ENCODE peak calls at places on chromosomes 12 and 14, in nine cellular contexts. One of them, this sample, is unnamed.

GRCh38 chr14:75370416-75371205 is 57.2 kb upstream of the JDP2 start:
- DNase-seq in cardiac fibroblast: no peak
- DNase-seq in esophagus muscularis mucosa: no peak
- DNase-seq in iPS DF 6.9: no peak
- DNase-seq in A673: no peak
- DNase-seq in uterus: no peak
- DNase-seq in stomach: no peak
- DNase-seq in CD4-positive, alpha-beta memory T cell: no peak
- DNase-seq in fibroblast of the aortic adventitia: no peak
- DNase-seq in this sample: no peak

GRCh38 chr12:120470150-120470817 is 736 bp upstream of the SRSF9 start:
- DNase-seq in iPS DF 6.9: no peak
- DNase-seq in cardiac fibroblast: peak
- DNase-seq in uterus: peak
- DNase-seq in esophagus muscularis mucosa: no peak
- DNase-seq in A673: peak
- DNase-seq in stomach: no peak
- DNase-seq in fibroblast of the aortic adventitia: peak
- DNase-seq in CD4-positive, alpha-beta memory T cell: no peak
- DNase-seq in this sample: peak

GRCh38 chr14:33475623-33476022 is 475.3 kb downstream of the EGLN3 start:
- DNase-seq in CD4-positive, alpha-beta memory T cell: no peak
- DNase-seq in uterus: no peak
- DNase-seq in cardiac fibroblast: peak
- DNase-seq in stomach: peak
- DNase-seq in esophagus muscularis mucosa: no peak
- DNase-seq in A673: peak
- DNase-seq in fibroblast of the aortic adventitia: peak
- DNase-seq in iPS DF 6.9: peak
- DNase-seq in this sample: no peak

GRCh38 chr12:110856517-110856916 is 9.7 kb downstream of the CCDC63 start:
- DNase-seq in stomach: no peak
- DNase-seq in fibroblast of the aortic adventitia: no peak
- DNase-seq in cardiac fibroblast: no peak
- DNase-seq in iPS DF 6.9: no peak
- DNase-seq in A673: peak
- DNase-seq in esophagus muscularis mucosa: no peak
- DNase-seq in uterus: no peak
- DNase-seq in CD4-positive, alpha-beta memory T cell: no peak
- DNase-seq in this sample: no peak

GRCh38 chr12:12606793-12607589 is 4.7 kb upstream of the CREBL2 start:
- DNase-seq in A673: no peak
- DNase-seq in stomach: no peak
- DNase-seq in esophagus muscularis mucosa: no peak
- DNase-seq in cardiac fibroblast: peak
- DNase-seq in CD4-positive, alpha-beta memory T cell: no peak
- DNase-seq in iPS DF 6.9: no peak
- DNase-seq in fibroblast of the aortic adventitia: peak
- DNase-seq in uterus: no peak
- DNase-seq in this sample: no peak

GRCh38 chr12:1913377-1914115 is 4.9 kb downstream of the CACNA2D4 start:
- DNase-seq in cardiac fibroblast: no peak
- DNase-seq in esophagus muscularis mucosa: peak
- DNase-seq in CD4-positive, alpha-beta memory T cell: no peak
- DNase-seq in fibroblast of the aortic adventitia: no peak
- DNase-seq in iPS DF 6.9: no peak
- DNase-seq in A673: no peak
- DNase-seq in stomach: peak
- DNase-seq in uterus: no peak
- DNase-seq in this sample: no peak

GRCh38 chr14:74275265-74275841 is 27.4 kb downstream of the ABCD4 start:
- DNase-seq in cardiac fibroblast: peak
- DNase-seq in uterus: no peak
- DNase-seq in fibroblast of the aortic adventitia: peak
- DNase-seq in esophagus muscularis mucosa: no peak
- DNase-seq in CD4-positive, alpha-beta memory T cell: no peak
- DNase-seq in A673: peak
- DNase-seq in iPS DF 6.9: no peak
- DNase-seq in stomach: no peak
- DNase-seq in this sample: no peak

GRCh38 chr14:94122438-94122837 is 7.0 kb downstream of the IFI27L2 start:
- DNase-seq in CD4-positive, alpha-beta memory T cell: no peak
- DNase-seq in fibroblast of the aortic adventitia: no peak
- DNase-seq in stomach: peak
- DNase-seq in iPS DF 6.9: no peak
- DNase-seq in A673: no peak
- DNase-seq in uterus: no peak
- DNase-seq in cardiac fibroblast: no peak
- DNase-seq in esophagus muscularis mucosa: no peak
- DNase-seq in this sample: no peak

GRCh38 chr14:101361044-101361443 is 200.3 kb upstream of the DIO3 start:
- DNase-seq in stomach: no peak
- DNase-seq in CD4-positive, alpha-beta memory T cell: no peak
- DNase-seq in cardiac fibroblast: no peak
- DNase-seq in esophagus muscularis mucosa: peak
- DNase-seq in uterus: peak
- DNase-seq in iPS DF 6.9: no peak
- DNase-seq in A673: no peak
- DNase-seq in fibroblast of the aortic adventitia: no peak
- DNase-seq in this sample: no peak

GRCh38 chr12:50297996-50298395 is 14.7 kb upstream of the LIMA1 start:
- DNase-seq in stomach: no peak
- DNase-seq in esophagus muscularis mucosa: peak
- DNase-seq in A673: no peak
- DNase-seq in uterus: no peak
- DNase-seq in iPS DF 6.9: no peak
- DNase-seq in cardiac fibroblast: no peak
- DNase-seq in fibroblast of the aortic adventitia: no peak
- DNase-seq in CD4-positive, alpha-beta memory T cell: no peak
- DNase-seq in this sample: no peak
- H3K4me3 ChIP-seq in stomach: no peak
- H3K4me3 ChIP-seq in esophagus muscularis mucosa: no peak
- H3K4me3 ChIP-seq in A673: no peak
- H3K4me3 ChIP-seq in uterus: no peak
- H3K4me3 ChIP-seq in iPS DF 6.9: no peak
- H3K4me3 ChIP-seq in cardiac fibroblast: no peak
- H3K4me3 ChIP-seq in fibroblast of the aortic adventitia: no peak
- H3K4me3 ChIP-seq in CD4-positive, alpha-beta memory T cell: no peak
- H3K4me3 ChIP-seq in this sample: no peak

GRCh38 chr12:27014859-27015729 is 910 bp upstream of the TM7SF3 start:
- DNase-seq in iPS DF 6.9: no peak
- DNase-seq in A673: no peak
- DNase-seq in CD4-positive, alpha-beta memory T cell: no peak
- DNase-seq in fibroblast of the aortic adventitia: no peak
- DNase-seq in esophagus muscularis mucosa: no peak
- DNase-seq in cardiac fibroblast: no peak
- DNase-seq in uterus: no peak
- DNase-seq in stomach: no peak
- DNase-seq in this sample: no peak

GRCh38 chr12:27012239-27012981 is 1.8 kb downstream of the TM7SF3 start:
- DNase-seq in uterus: no peak
- DNase-seq in CD4-positive, alpha-beta memory T cell: no peak
- DNase-seq in iPS DF 6.9: no peak
- DNase-seq in cardiac fibroblast: no peak
- DNase-seq in esophagus muscularis mucosa: peak
- DNase-seq in stomach: no peak
- DNase-seq in A673: no peak
- DNase-seq in fibroblast of the aortic adventitia: no peak
- DNase-seq in this sample: no peak

GRCh38 chr12:27013606-27014084 is 539 bp downstream of the TM7SF3 start:
- DNase-seq in cardiac fibroblast: peak
- DNase-seq in iPS DF 6.9: no peak
- DNase-seq in esophagus muscularis mucosa: no peak
- DNase-seq in A673: peak
- DNase-seq in stomach: no peak
- DNase-seq in CD4-positive, alpha-beta memory T cell: no peak
- DNase-seq in uterus: no peak
- DNase-seq in fibroblast of the aortic adventitia: peak
- DNase-seq in this sample: peak

GRCh38 chr12:27014085-27014858 is at the start of gene TM7SF3:
- DNase-seq in cardiac fibroblast: peak
- DNase-seq in fibroblast of the aortic adventitia: peak
- DNase-seq in uterus: peak
- DNase-seq in A673: peak
- DNase-seq in stomach: peak
- DNase-seq in CD4-positive, alpha-beta memory T cell: peak
- DNase-seq in esophagus muscularis mucosa: peak
- DNase-seq in iPS DF 6.9: peak
- DNase-seq in this sample: peak

GRCh38 chr12:27012982-27013255 is 1.3 kb downstream of the TM7SF3 start:
- DNase-seq in A673: no peak
- DNase-seq in fibroblast of the aortic adventitia: no peak
- DNase-seq in uterus: no peak
- DNase-seq in cardiac fibroblast: no peak
- DNase-seq in iPS DF 6.9: no peak
- DNase-seq in CD4-positive, alpha-beta memory T cell: no peak
- DNase-seq in stomach: no peak
- DNase-seq in esophagus muscularis mucosa: no peak
- DNase-seq in this sample: no peak
- H3K4me3 ChIP-seq in A673: peak
- H3K4me3 ChIP-seq in fibroblast of the aortic adventitia: peak
- H3K4me3 ChIP-seq in uterus: no peak
- H3K4me3 ChIP-seq in cardiac fibroblast: peak
- H3K4me3 ChIP-seq in iPS DF 6.9: no peak
- H3K4me3 ChIP-seq in CD4-positive, alpha-beta memory T cell: peak
- H3K4me3 ChIP-seq in stomach: peak
- H3K4me3 ChIP-seq in esophagus muscularis mucosa: peak
- H3K4me3 ChIP-seq in this sample: peak

GRCh38 chr14:59395672-59396071 is 69.5 kb downstream of the GPR135 start:
- DNase-seq in esophagus muscularis mucosa: no peak
- DNase-seq in A673: no peak
- DNase-seq in CD4-positive, alpha-beta memory T cell: no peak
- DNase-seq in stomach: no peak
- DNase-seq in cardiac fibroblast: peak
- DNase-seq in fibroblast of the aortic adventitia: no peak
- DNase-seq in iPS DF 6.9: no peak
- DNase-seq in uterus: no peak
- DNase-seq in this sample: no peak

GRCh38 chr14:59389936-59390335 is 75.2 kb downstream of the GPR135 start:
- DNase-seq in uterus: no peak
- DNase-seq in A673: no peak
- DNase-seq in fibroblast of the aortic adventitia: no peak
- DNase-seq in esophagus muscularis mucosa: no peak
- DNase-seq in cardiac fibroblast: no peak
- DNase-seq in iPS DF 6.9: no peak
- DNase-seq in CD4-positive, alpha-beta memory T cell: no peak
- DNase-seq in stomach: no peak
- DNase-seq in this sample: no peak

GRCh38 chr14:59391388-59391787 is 73.8 kb downstream of the GPR135 start:
- DNase-seq in A673: no peak
- DNase-seq in cardiac fibroblast: no peak
- DNase-seq in iPS DF 6.9: no peak
- DNase-seq in esophagus muscularis mucosa: no peak
- DNase-seq in stomach: no peak
- DNase-seq in uterus: no peak
- DNase-seq in CD4-positive, alpha-beta memory T cell: no peak
- DNase-seq in fibroblast of the aortic adventitia: no peak
- DNase-seq in this sample: no peak

GRCh38 chr14:59398841-59399240 is 66.3 kb downstream of the GPR135 start:
- DNase-seq in iPS DF 6.9: no peak
- DNase-seq in esophagus muscularis mucosa: no peak
- DNase-seq in cardiac fibroblast: peak
- DNase-seq in CD4-positive, alpha-beta memory T cell: no peak
- DNase-seq in fibroblast of the aortic adventitia: no peak
- DNase-seq in uterus: no peak
- DNase-seq in A673: no peak
- DNase-seq in stomach: no peak
- DNase-seq in this sample: no peak

GRCh38 chr14:59394268-59394667 is 70.9 kb downstream of the GPR135 start:
- DNase-seq in esophagus muscularis mucosa: no peak
- DNase-seq in A673: no peak
- DNase-seq in cardiac fibroblast: peak
- DNase-seq in CD4-positive, alpha-beta memory T cell: no peak
- DNase-seq in fibroblast of the aortic adventitia: peak
- DNase-seq in stomach: no peak
- DNase-seq in iPS DF 6.9: no peak
- DNase-seq in uterus: no peak
- DNase-seq in this sample: no peak
- H3K4me3 ChIP-seq in esophagus muscularis mucosa: no peak
- H3K4me3 ChIP-seq in A673: no peak
- H3K4me3 ChIP-seq in cardiac fibroblast: no peak
- H3K4me3 ChIP-seq in CD4-positive, alpha-beta memory T cell: no peak
- H3K4me3 ChIP-seq in fibroblast of the aortic adventitia: no peak
- H3K4me3 ChIP-seq in stomach: no peak
- H3K4me3 ChIP-seq in iPS DF 6.9: no peak
- H3K4me3 ChIP-seq in uterus: no peak
- H3K4me3 ChIP-seq in this sample: no peak

DNA sequence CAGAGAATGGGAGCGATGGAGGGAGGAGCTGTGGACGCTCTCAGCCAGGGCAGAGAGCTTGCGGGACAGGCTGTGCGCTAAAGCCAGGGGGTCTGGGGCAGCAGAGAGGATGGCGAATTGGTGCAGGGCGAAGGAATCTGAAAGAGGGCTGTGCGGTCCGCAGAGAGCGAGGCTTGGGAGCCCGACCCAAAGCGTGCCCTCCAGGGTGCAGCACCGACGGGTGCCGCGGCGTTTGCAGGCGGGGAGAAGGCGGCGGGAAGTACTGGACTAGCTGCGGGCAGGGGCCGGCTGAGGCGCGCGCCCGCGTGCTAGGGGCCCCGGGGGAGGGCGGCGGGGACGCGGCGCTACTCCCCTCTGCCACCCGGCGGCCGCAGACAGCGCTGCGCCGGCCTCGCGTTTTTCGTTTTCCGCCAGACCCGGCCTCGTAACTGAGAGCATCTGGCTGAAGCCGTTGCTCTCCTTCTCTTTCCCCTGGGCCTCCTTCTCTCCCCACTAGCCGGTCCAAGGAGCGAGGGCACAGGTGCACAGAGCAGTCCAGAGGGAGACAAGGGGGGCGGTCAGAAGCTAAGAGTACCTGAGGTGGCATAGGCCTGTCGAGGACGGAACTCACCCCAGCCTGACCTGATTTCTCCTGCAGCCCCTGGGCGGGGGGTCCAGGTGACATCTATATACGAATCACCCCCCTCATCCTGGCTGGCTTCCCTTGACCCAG is 24.9 kb downstream of the SLC6A12 start:
- DNase-seq in iPS DF 6.9: no peak
- DNase-seq in fibroblast of the aortic adventitia: peak
- DNase-seq in esophagus muscularis mucosa: no peak
- DNase-seq in uterus: no peak
- DNase-seq in stomach: peak
- DNase-seq in CD4-positive, alpha-beta memory T cell: peak
- DNase-seq in cardiac fibroblast: peak
- DNase-seq in A673: peak
- DNase-seq in this sample: peak
- H3K4me3 ChIP-seq in iPS DF 6.9: peak
- H3K4me3 ChIP-seq in fibroblast of the aortic adventitia: peak
- H3K4me3 ChIP-seq in esophagus muscularis mucosa: peak
- H3K4me3 ChIP-seq in uterus: peak
- H3K4me3 ChIP-seq in stomach: peak
- H3K4me3 ChIP-seq in CD4-positive, alpha-beta memory T cell: no peak
- H3K4me3 ChIP-seq in cardiac fibroblast: peak
- H3K4me3 ChIP-seq in A673: peak
- H3K4me3 ChIP-seq in this sample: peak